ENCODE peak calls at places on chromosomes 2 and 18, in four cellular contexts. U is endothelial cell; C is A172; J is stimulated activated CD8-positive, alpha-beta memory T cell treated with anti-CD3 and anti-CD28 coated beads, Interleukin-15, amount 100 ng/mL, for 24 hours. B is an unnamed sample.
A peak's percentile ranks its signal among the peaks of the same experiment; 100 is the strongest.

GRCh38 chr2:46984642-46985476 is 69.3 kb upstream of the MCFD2 start:
- DNase-seq in C (peak; percentile 99), U (no peak), J (no peak), B (peak; percentile 58)

GRCh38 chr2:110716959-110717645 is 15.3 kb upstream of the ACOXL start:
- DNase-seq in C (no peak), U (no peak), J (no peak), B (no peak)

GRCh38 chr2:101474752-101475384 is at the start of gene RFX8:
- DNase-seq in C (no peak), U (no peak), J (peak; percentile 12), B (no peak)

GRCh38 chr2:238259085-238260020 is 19.5 kb upstream of the HES6 start:
- DNase-seq in C (no peak), U (no peak), J (no peak), B (no peak)

GRCh38 chr2:69224495-69224803 is 162.6 kb downstream of the GFPT1 start:
- DNase-seq in C (no peak), J (no peak), U (no peak), B (no peak)

GRCh38 chr2:158969162-158969716 is 799 bp downstream of the TANC1 start:
- DNase-seq in U (no peak), J (no peak), C (no peak), B (no peak)

GRCh38 chr2:64996914-64997313 is 7.7 kb downstream of the SLC1A4 start:
- DNase-seq in J (no peak), C (no peak), U (no peak), B (no peak)

GRCh38 chr2:16014802-16015201 is 74.5 kb downstream of the MYCN start:
- DNase-seq in J (no peak), C (no peak), U (no peak), B (no peak)

GRCh38 chr2:137050949-137051348 is 285.6 kb downstream of the THSD7B start:
- DNase-seq in U (no peak), C (no peak), J (no peak), B (no peak)

GRCh38 chr18:58649966-58650816 is 21.1 kb upstream of the MALT1 start:
- DNase-seq in C (no peak), J (no peak), U (no peak), B (no peak)

B was measured in omental fat pad.